ENCODE peak calls at places on chromosome 17, in five cellular contexts. B is tibial nerve, G is BJ, F is upper lobe of right lung, O is bronchial epithelial cell. H is an unnamed sample.
A peak's percentile ranks its signal among the peaks of the same experiment; 100 is the strongest.

GRCh38 chr17:58001461-58002124 is 5.5 kb downstream of the SRSF1 start:
- DNase-seq in F (no peak), O (no peak), B (no peak), G (no peak), H (no peak)

GRCh38 chr17:2853111-2853721 is 57.0 kb downstream of the RAP1GAP2 start:
- DNase-seq in B (no peak), O (peak; percentile 34), F (peak; percentile 73), G (no peak), H (peak; percentile 68)

GRCh38 chr17:38454528-38454927 is 26.3 kb downstream of the ARHGAP23 start:
- DNase-seq in G (no peak), B (peak; percentile 64), O (peak; percentile 77), F (peak; percentile 82), H (peak; percentile 63)

GRCh38 chr17:34624767-34625389 is 45.5 kb downstream of the TMEM132E start:
- DNase-seq in B (no peak), G (no peak), F (no peak), O (no peak), H (no peak)

GRCh38 chr17:76080207-76080933 is 1.4 kb downstream of the ZACN start:
- DNase-seq in B (no peak), F (peak; percentile 57), O (no peak), G (no peak), H (no peak)

GRCh38 chr17:59330314-59330942 is 1.0 kb upstream of the YPEL2 start:
- DNase-seq in F (peak; percentile 74), O (peak; percentile 34), B (no peak), G (no peak), H (peak; percentile 77)

GRCh38 chr17:76714822-76715461 is 4.2 kb upstream of the MXRA7 start:
- DNase-seq in G (no peak), O (no peak), B (peak; percentile 78), F (peak; percentile 76), H (peak; percentile 72)

GRCh38 chr17:82386881-82387498 is 15.4 kb downstream of the UTS2R start:
- DNase-seq in G (no peak), B (no peak), O (no peak), F (no peak), H (no peak)

GRCh38 chr17:56602292-56603130 is 9.0 kb downstream of the NOG start:
- DNase-seq in G (no peak), B (no peak), F (no peak), O (no peak), H (no peak)

GRCh38 chr17:47946929-47947397 is 5.6 kb downstream of the PNPO start:
- DNase-seq in G (no peak), B (peak; percentile 72), F (peak; percentile 81), O (peak; percentile 93), H (peak; percentile 92)

GRCh38 chr17:17081304-17081940 is 39.2 kb downstream of the MPRIP start:
- DNase-seq in B (peak; percentile 5), O (no peak), G (no peak), F (peak; percentile 29), H (no peak)

GRCh38 chr17:79835953-79836951 is 3.0 kb downstream of the CBX4 start:
- DNase-seq in F (peak; percentile 90), G (no peak), O (peak; percentile 26), B (no peak), H (peak; percentile 90)

GRCh38 chr17:7060165-7060890 is 16.4 kb upstream of the SLC16A11 start:
- DNase-seq in B (no peak), O (peak; percentile 97), G (no peak), F (no peak), H (peak; percentile 27)

GRCh38 chr17:68334393-68334792 is 43.1 kb downstream of the ARSG start:
- DNase-seq in B (no peak), G (no peak), O (no peak), F (no peak), H (no peak)

GRCh38 chr17:21189361-21189760 is 24.6 kb downstream of the TMEM11 start:
- DNase-seq in B (no peak), F (no peak), O (no peak), G (no peak), H (no peak)

GRCh38 chr17:56912105-56912999 is 1.5 kb downstream of the TRIM25 start:
- DNase-seq in G (no peak), F (no peak), O (no peak), B (peak; percentile 31), H (peak; percentile 32)

GRCh38 chr17:36999475-36999874 is 50.7 kb downstream of the AATF start:
- DNase-seq in O (no peak), F (no peak), B (no peak), G (no peak), H (no peak)

GRCh38 chr17:13086142-13086769 is 68.4 kb upstream of the ELAC2 start:
- DNase-seq in B (no peak), G (peak; percentile 4), O (no peak), F (no peak), H (no peak)

GRCh38 chr17:76940738-76941350 is 72.6 kb downstream of the MGAT5B start:
- DNase-seq in O (no peak), G (no peak), B (no peak), F (no peak), H (no peak)

GRCh38 chr17:57143341-57143740 is 58.3 kb downstream of the AKAP1 start:
- DNase-seq in G (no peak), O (no peak), F (no peak), B (no peak), H (no peak)

GRCh38 chr17:42670199-42670924 is 6.4 kb downstream of the PLEKHH3 start:
- DNase-seq in F (no peak), B (no peak), G (no peak), O (no peak), H (no peak)

GRCh38 chr17:40418428-40418706 is 671 bp upstream of the TOP2A start:
- DNase-seq in F (no peak), G (no peak), B (no peak), O (no peak), H (no peak)

GRCh38 chr17:42849031-42849430 is 2.0 kb upstream of the AOC3 start:
- DNase-seq in G (no peak), B (no peak), F (no peak), O (no peak), H (no peak)

GRCh38 chr17:8044819-8045810 is 6.3 kb downstream of the ALOX15B start:
- DNase-seq in O (no peak), G (no peak), F (no peak), B (no peak), H (no peak)

GRCh38 chr17:74466111-74466784 is at the start of gene CD300A:
- DNase-seq in B (peak; percentile 30), F (peak; percentile 76), G (no peak), O (no peak), H (peak; percentile 54)
- H3K4me3 ChIP-seq in B (peak within 1 kb of the TSS; percentile 42), F (peak within 1 kb of the TSS; percentile 48), G (no peak within 1 kb of the TSS), O (no peak within 1 kb of the TSS), H (peak within 1 kb of the TSS; percentile 47)

GRCh38 chr17:63434951-63435571 is 11.0 kb downstream of the CYB561 start:
- DNase-seq in O (peak; percentile 76), B (no peak), G (no peak), F (peak; percentile 91), H (peak; percentile 96)
- TF ChIP-seq CTCF in O (peak; percentile 30), B (no peak), G (peak; percentile 14), F (peak; percentile 23), H (no peak)

DNA sequence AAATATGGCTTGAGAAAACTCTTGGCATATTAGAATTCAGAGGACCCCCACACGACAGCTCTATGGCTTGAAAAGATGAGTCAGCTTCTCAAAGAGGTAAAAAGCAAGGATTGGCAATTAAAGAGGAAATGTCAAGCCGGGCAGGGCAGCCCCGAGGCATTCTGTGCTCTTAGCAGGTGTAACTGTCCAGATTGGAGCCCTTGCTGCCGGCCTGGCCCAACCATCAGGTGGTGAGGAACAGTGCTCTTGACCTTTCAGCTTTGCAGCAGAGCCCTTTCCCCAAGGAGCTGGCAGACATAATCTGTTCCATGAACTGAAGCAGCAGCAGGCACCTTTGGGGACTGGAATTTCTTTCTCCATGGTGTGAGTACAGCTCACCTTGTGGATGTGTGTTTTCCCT is 287.8 kb downstream of the UTP18 start:
- DNase-seq in G (no peak), B (no peak), O (no peak), F (no peak), H (no peak)
- H3K4me3 ChIP-seq in G (no peak overlapping the region), B (no peak overlapping the region), O (no peak overlapping the region), F (no peak overlapping the region), H (no peak overlapping the region)

GRCh38 chr17:29177871-29178749 is 2.1 kb downstream of the MYO18A start:
- DNase-seq in F (no peak), B (no peak), O (no peak), G (no peak), H (peak; percentile 61)
- TF ChIP-seq CTCF in F (no peak), B (no peak), O (no peak), G (no peak), H (no peak)

DNA sequence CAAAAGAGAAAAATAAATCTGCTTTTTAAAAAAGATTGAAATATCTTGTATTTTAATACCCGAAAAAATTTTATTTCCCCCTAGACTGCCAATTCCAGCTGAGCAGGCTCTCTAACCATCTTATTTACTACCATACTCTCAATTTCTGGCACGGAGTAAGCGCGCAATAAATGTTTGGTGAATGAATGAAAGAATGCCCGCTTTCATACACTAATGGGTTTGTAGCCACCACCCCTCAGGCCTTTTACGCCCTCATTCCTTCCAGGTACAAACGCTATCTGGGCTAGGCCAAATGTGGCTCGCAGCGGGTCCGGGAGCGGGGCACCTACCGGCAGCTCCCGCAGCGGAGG is 557 bp upstream of the PLD2 start:
- DNase-seq in B (no peak), F (no peak), O (no peak), G (no peak), H (no peak)
- H3K4me3 ChIP-seq in B (peak overlapping the region; percentile 81), F (peak overlapping the region; percentile 83), O (peak overlapping the region; percentile 87), G (peak overlapping the region; percentile 58), H (peak overlapping the region; percentile 86)

GRCh38 chr17:46046957-46047356 is 47.9 kb downstream of the STH start:
- DNase-seq in F (no peak), B (no peak), O (no peak), G (no peak), H (no peak)
- TF ChIP-seq CTCF in F (no peak), B (no peak), O (no peak), G (peak; percentile 31), H (no peak)

DNA sequence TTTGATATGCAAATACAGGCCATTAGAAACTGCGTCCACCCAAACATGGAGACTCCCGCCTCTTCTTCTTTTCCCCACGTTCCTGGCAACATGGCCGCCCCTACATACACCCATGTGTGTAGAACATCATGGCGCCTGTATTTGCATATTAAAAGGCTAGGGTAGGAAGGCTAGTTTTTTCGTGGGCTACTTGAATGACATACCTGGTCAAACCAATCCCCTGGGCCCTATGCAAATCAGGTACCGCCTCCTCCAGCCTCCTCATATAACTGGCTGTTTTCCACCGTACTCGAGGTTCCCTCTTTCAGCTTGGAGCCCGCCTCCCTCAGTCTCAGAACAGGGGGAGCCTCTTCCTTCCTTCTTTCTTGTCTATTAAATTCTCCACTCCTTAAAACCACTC is 840 bp upstream of the CD300LB start:
- DNase-seq in G (no peak), F (no peak), O (no peak), B (no peak), H (peak; percentile 35)
- H3K4me3 ChIP-seq in G (no peak overlapping the region), F (peak overlapping the region; percentile 36), O (no peak overlapping the region), B (peak overlapping the region; percentile 27), H (peak overlapping the region; percentile 15)

H was measured in stomach.